ENCODE peak calls at places on chromosomes 3 and 15, in six cellular contexts. T is GM23248, P is mammary epithelial cell, A is HepG2, B is mesendoderm, J is DND-41. X is an unnamed sample.
A peak's percentile ranks its signal among the peaks of the same experiment; 100 is the strongest.

GRCh38 chr3:25420168-25420567 is 7.9 kb upstream of the RARB start:
- DNase-seq in T (no peak), P (no peak), A (no peak), B (peak; percentile 82), J (no peak), X (no peak)

GRCh38 chr15:89105147-89105546 is 16.9 kb downstream of the ABHD2 start:
- DNase-seq in T (peak; percentile 92), P (peak; percentile 71), A (peak; percentile 45), B (no peak), J (no peak), X (peak; percentile 95)

GRCh38 chr3:188729422-188729821 is 442.3 kb upstream of the TPRG1 start:
- DNase-seq in T (no peak), P (no peak), A (no peak), B (no peak), J (no peak), X (no peak)

GRCh38 chr3:179071569-179072397 is at the start of gene ZMAT3:
- DNase-seq in T (peak; percentile 92), P (peak; percentile 80), A (peak; percentile 71), B (peak; percentile 87), J (peak; percentile 89), X (peak; percentile 94)

GRCh38 chr3:4350789-4351163 is 47.6 kb downstream of the SETMAR start:
- DNase-seq in T (peak; percentile 79), P (peak; percentile 41), A (peak; percentile 53), B (peak; percentile 50), J (peak; percentile 39), X (peak; percentile 88)

GRCh38 chr3:19046440-19046839 is 101.9 kb upstream of the KCNH8 start:
- DNase-seq in T (no peak), P (no peak), A (no peak), B (no peak), J (no peak), X (peak; percentile 1)

GRCh38 chr3:23738946-23739345 is 66.8 kb upstream of the UBE2E1 start:
- DNase-seq in T (peak; percentile 4), P (peak; percentile 85), A (no peak), B (no peak), J (no peak), X (no peak)

GRCh38 chr3:100634493-100635272 is 25.3 kb downstream of the ADGRG7 start:
- DNase-seq in T (peak; percentile 24), P (peak; percentile 78), A (peak; percentile 38), B (peak; percentile 36), J (peak; percentile 37), X (peak; percentile 2)

GRCh38 chr3:169505577-169506155 is 157.8 kb downstream of the MECOM start:
- DNase-seq in T (no peak), P (no peak), A (peak; percentile 1), B (peak; percentile 62), J (no peak), X (no peak)

GRCh38 chr3:114409291-114409690 is 115.5 kb downstream of the TIGIT start:
- DNase-seq in T (peak; percentile 25), P (no peak), A (no peak), B (no peak), J (no peak), X (no peak)

GRCh38 chr3:101518421-101518871 is 5.4 kb upstream of the SENP7 start:
- DNase-seq in T (no peak), P (peak; percentile 84), A (peak; percentile 29), B (peak; percentile 60), J (no peak), X (no peak)

GRCh38 chr3:184813357-184813756 is 1.4 kb downstream of the VPS8 start:
- DNase-seq in T (no peak), P (no peak), A (no peak), B (no peak), J (no peak), X (no peak)

GRCh38 chr3:46845397-46845859 is 17.8 kb downstream of the MYL3 start:
- DNase-seq in T (peak; percentile 91), P (peak; percentile 7), A (no peak), B (peak; percentile 92), J (peak; percentile 3), X (peak; percentile 87)

GRCh38 chr3:98974442-98974841 is 72.9 kb upstream of the DCBLD2 start:
- DNase-seq in T (no peak), P (no peak), A (peak; percentile 43), B (no peak), J (no peak), X (no peak)

GRCh38 chr3:146594843-146595482 is 10.2 kb downstream of the PLSCR5 start:
- DNase-seq in T (peak; percentile 43), P (no peak), A (peak; percentile 12), B (no peak), J (no peak), X (peak; percentile 55)

GRCh38 chr3:161316006-161316689 is 55.2 kb downstream of the SPTSSB start:
- DNase-seq in T (peak; percentile 21), P (peak; percentile 59), A (no peak), B (no peak), J (no peak), X (peak; percentile 11)

GRCh38 chr15:63474810-63475316 is 29.5 kb upstream of the USP3 start:
- DNase-seq in T (peak; percentile 43), P (peak; percentile 28), A (peak; percentile 60), B (no peak), J (no peak), X (no peak)

GRCh38 chr3:152574461-152575079 is 260.4 kb upstream of the P2RY1 start:
- DNase-seq in T (peak; percentile 80), P (peak; percentile 20), A (peak; percentile 26), B (peak; percentile 68), J (peak; percentile 51), X (peak; percentile 81)

GRCh38 chr15:47974724-47975123 is 146.1 kb upstream of the SLC24A5 start:
- DNase-seq in T (no peak), P (no peak), A (no peak), B (no peak), J (no peak), X (no peak)

GRCh38 chr15:37679627-37680026 is 254.8 kb upstream of the TMCO5A start:
- DNase-seq in T (no peak), P (no peak), A (no peak), B (no peak), J (no peak), X (no peak)

GRCh38 chr3:193769437-193769836 is 176.4 kb downstream of the OPA1 start:
- DNase-seq in T (no peak), P (no peak), A (no peak), B (no peak), J (no peak), X (no peak)

GRCh38 chr15:78761020-78761419 is 50.2 kb downstream of the ADAMTS7 start:
- DNase-seq in T (no peak), P (no peak), A (no peak), B (no peak), J (no peak), X (no peak)

GRCh38 chr3:189641776-189642175 is 10.6 kb downstream of the TP63 start:
- DNase-seq in T (no peak), P (peak; percentile 68), A (no peak), B (peak; percentile 56), J (no peak), X (no peak)

GRCh38 chr3:8416965-8417364 is 84.7 kb upstream of the LMCD1 start:
- DNase-seq in T (peak; percentile 48), P (peak; percentile 31), A (no peak), B (peak; percentile 60), J (peak; percentile 53), X (peak; percentile 51)

GRCh38 chr3:187165144-187165543 is 25.8 kb upstream of the RPL39L start:
- DNase-seq in T (peak; percentile 67), P (peak; percentile 55), A (peak; percentile 58), B (peak; percentile 93), J (peak; percentile 11), X (peak; percentile 90)

GRCh38 chr15:101642361-101642760 is 9.8 kb downstream of the TM2D3 start:
- DNase-seq in T (peak; percentile 23), P (no peak), A (no peak), B (peak; percentile 14), J (no peak), X (no peak)

GRCh38 chr3:72641072-72641471 is 207.2 kb downstream of the SHQ1 start:
- DNase-seq in T (no peak), P (no peak), A (no peak), B (no peak), J (no peak), X (no peak)

GRCh38 chr3:38608961-38609360 is 40.5 kb downstream of the SCN5A start:
- DNase-seq in T (no peak), P (no peak), A (no peak), B (no peak), J (no peak), X (no peak)

DNA sequence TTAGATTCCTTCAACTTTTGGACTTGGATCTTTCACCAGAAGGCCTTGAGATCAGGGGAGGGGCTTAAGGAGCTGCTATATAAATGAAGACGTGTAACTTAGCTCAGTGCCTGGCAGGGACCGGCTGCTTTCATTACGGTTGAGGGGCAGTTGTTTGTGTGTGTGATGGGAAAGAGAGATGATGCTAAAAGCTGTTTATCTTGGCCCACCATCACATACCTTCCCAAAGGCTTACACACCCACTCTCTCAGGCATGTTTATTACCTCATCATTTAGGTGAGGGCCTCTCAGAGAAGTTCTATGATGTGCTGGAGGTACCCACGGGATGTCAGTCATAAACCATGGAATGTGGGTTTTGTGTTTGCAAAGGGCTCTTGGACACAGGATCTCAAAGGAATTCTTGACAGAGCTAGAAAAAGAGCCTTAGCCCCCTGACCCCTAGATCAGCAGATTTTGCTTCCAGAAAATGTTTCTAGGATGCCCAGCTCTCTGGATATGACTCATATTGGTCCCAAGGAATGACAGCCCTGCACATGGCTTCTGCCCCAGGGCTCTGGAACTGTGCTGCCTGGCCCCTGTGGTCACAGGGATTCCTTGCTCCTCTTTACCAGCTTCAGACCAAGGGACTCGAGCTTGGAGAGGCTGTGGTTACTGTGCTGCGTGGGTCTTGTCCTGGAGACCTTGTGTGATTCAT is 15.9 kb upstream of the SMAD3 start:
- DNase-seq in T (peak; percentile 84), P (peak; percentile 85), A (peak; percentile 82), B (no peak), J (no peak), X (peak; percentile 83)
- H3K9ac ChIP-seq in T (peak overlapping the region; percentile 65), P (peak overlapping the region; percentile 52), A (peak overlapping the region; percentile 93), B (no peak overlapping the region), J (no peak overlapping the region), X (peak overlapping the region; percentile 69)

GRCh38 chr3:71244153-71245051 is 339.1 kb downstream of the FOXP1 start:
- DNase-seq in T (peak; percentile 11), P (no peak), A (no peak), B (peak; percentile 46), J (no peak), X (peak; percentile 34)
- H3K4me3 ChIP-seq in T (no peak overlapping the region), P (no peak overlapping the region), A (peak overlapping the region; percentile 44), B (no peak overlapping the region), J (no peak overlapping the region), X (peak overlapping the region; percentile 75)

GRCh38 chr3:15632212-15632580 is 30.7 kb downstream of the BTD start:
- DNase-seq in T (no peak), P (no peak), A (no peak), B (no peak), J (no peak), X (no peak)

GRCh38 chr3:15629860-15630597 is 28.5 kb downstream of the BTD start:
- DNase-seq in T (peak; percentile 96), P (peak; percentile 72), A (peak; percentile 62), B (peak; percentile 89), J (peak; percentile 82), X (peak; percentile 96)

GRCh38 chr3:15628967-15629366 is 27.4 kb downstream of the BTD start:
- DNase-seq in T (no peak), P (no peak), A (no peak), B (peak; percentile 74), J (no peak), X (no peak)

GRCh38 chr3:15631426-15632211 is 30.1 kb downstream of the BTD start:
- DNase-seq in T (no peak), P (no peak), A (no peak), B (peak; percentile 53), J (no peak), X (no peak)

GRCh38 chr3:15630646-15631350 is 29.3 kb downstream of the BTD start:
- DNase-seq in T (peak; percentile 85), P (peak; percentile 50), A (no peak), B (peak; percentile 87), J (no peak), X (peak; percentile 90)
- H3K4me1 ChIP-seq in T (peaks cover 47% of the 10 kb centered on the region), P (peaks cover 52% of the 10 kb centered on the region), A (peaks cover 12% of the 10 kb centered on the region), B (no peaks in the 10 kb centered on the region), J (peaks cover 31% of the 10 kb centered on the region), X (peaks cover 46% of the 10 kb centered on the region)

GRCh38 chr3:10357095-10357494 is 36.2 kb upstream of the SEC13 start:
- DNase-seq in T (no peak), P (no peak), A (no peak), B (no peak), J (no peak), X (no peak)
- H3K9ac ChIP-seq in T (no peak overlapping the region), P (no peak overlapping the region), A (no peak overlapping the region), B (no peak overlapping the region), J (no peak overlapping the region), X (no peak overlapping the region)